ENCODE peak calls at places on chromosome 18, in six cellular contexts. R, B, I, Z, M and E are unnamed samples.
A peak's percentile ranks its signal among the peaks of the same experiment; 100 is the strongest.

GRCh38 chr18:41265047-41265446 is 690.0 kb upstream of the PIK3C3 start:
- DNase-seq in R (no peak), M (peak; percentile 13), Z (no peak), I (no peak), B (no peak), E (no peak)

GRCh38 chr18:63970803-63971191 is 916 bp downstream of the SERPINB8 start:
- DNase-seq in B (no peak), R (no peak), I (peak; percentile 39), Z (peak; percentile 66), M (peak; percentile 63), E (peak; percentile 56)

GRCh38 chr18:24734058-24734457 is 273.6 kb downstream of the HRH4 start:
- DNase-seq in B (peak; percentile 17), M (no peak), R (no peak), Z (no peak), I (no peak), E (peak; percentile 38)

GRCh38 chr18:36249392-36249791 is 48.1 kb upstream of the FHOD3 start:
- DNase-seq in M (no peak), Z (no peak), B (no peak), R (no peak), I (no peak), E (no peak)

GRCh38 chr18:66511810-66512209 is 92.1 kb downstream of the CDH19 start:
- DNase-seq in B (peak; percentile 72), I (no peak), Z (no peak), R (no peak), M (peak; percentile 21), E (no peak)

GRCh38 chr18:44143054-44143453 is 537.6 kb upstream of the SETBP1 start:
- DNase-seq in R (no peak), Z (no peak), M (no peak), B (no peak), I (no peak), E (no peak)

GRCh38 chr18:58541137-58541788 is 87.6 kb downstream of the ALPK2 start:
- DNase-seq in Z (no peak), M (peak; percentile 15), B (peak; percentile 67), R (no peak), I (no peak), E (no peak)

GRCh38 chr18:42719221-42719620 is 396.3 kb downstream of the RIT2 start:
- DNase-seq in R (no peak), I (no peak), Z (no peak), B (no peak), M (no peak), E (no peak)

GRCh38 chr18:57051019-57051418 is 95.9 kb upstream of the BOD1L2 start:
- DNase-seq in Z (peak; percentile 51), B (no peak), I (no peak), M (no peak), R (no peak), E (no peak)

GRCh38 chr18:32598144-32598543 is 127.5 kb upstream of the GAREM1 start:
- DNase-seq in B (no peak), M (no peak), Z (no peak), I (no peak), R (no peak), E (no peak)

GRCh38 chr18:57947117-57947516 is 96.9 kb upstream of the NEDD4L start:
- DNase-seq in I (no peak), Z (no peak), M (no peak), R (no peak), B (no peak), E (no peak)

GRCh38 chr18:29749699-29750098 is 1292.8 kb downstream of the DSC3 start:
- DNase-seq in I (no peak), Z (no peak), B (no peak), R (no peak), M (peak; percentile 6), E (no peak)

GRCh38 chr18:59639821-59640220 is 57.4 kb downstream of the CCBE1 start:
- DNase-seq in I (no peak), R (no peak), Z (no peak), M (no peak), B (no peak), E (no peak)

GRCh38 chr18:58241877-58242276 is 197.9 kb downstream of the NEDD4L start:
- DNase-seq in M (peak; percentile 86), B (no peak), Z (no peak), R (no peak), I (peak; percentile 36), E (no peak)

GRCh38 chr18:48208432-48208948 is 200.7 kb downstream of the ZBTB7C start:
- DNase-seq in B (no peak), M (no peak), Z (no peak), R (no peak), I (no peak), E (no peak)

GRCh38 chr18:48084858-48085257 is 154.4 kb upstream of the SMAD2 start:
- DNase-seq in M (no peak), I (no peak), R (no peak), B (no peak), Z (peak; percentile 54), E (no peak)

GRCh38 chr18:57629399-57629798 is 7.8 kb upstream of the NARS1 start:
- DNase-seq in Z (no peak), I (no peak), M (no peak), B (no peak), R (no peak), E (no peak)

GRCh38 chr18:74137920-74138538 is 9.6 kb downstream of the FBXO15 start:
- DNase-seq in I (no peak), R (no peak), B (no peak), Z (no peak), M (no peak), E (no peak)
- TF ChIP-seq CTCF in I (no peak), R (no peak), B (no peak), Z (no peak), M (no peak), E (no peak)

GRCh38 chr18:2907459-2908145 is 60.8 kb downstream of the EMILIN2 start:
- DNase-seq in Z (no peak), M (no peak), R (no peak), B (no peak), I (no peak), E (no peak)

GRCh38 chr18:2906522-2907458 is 60.0 kb downstream of the EMILIN2 start:
- DNase-seq in M (peak; percentile 40), I (peak; percentile 31), B (peak; percentile 16), R (peak; percentile 58), Z (peak; percentile 68), E (no peak)

GRCh38 chr18:2908166-2908945 is 61.5 kb downstream of the EMILIN2 start:
- DNase-seq in Z (no peak), M (no peak), I (no peak), B (no peak), R (peak; percentile 11), E (no peak)

GRCh38 chr18:2903006-2903405 is 56.2 kb downstream of the EMILIN2 start:
- DNase-seq in Z (peak; percentile 69), B (no peak), I (peak; percentile 71), R (peak; percentile 90), M (peak; percentile 85), E (no peak)

GRCh38 chr18:2905802-2906521 is 59.2 kb downstream of the EMILIN2 start:
- DNase-seq in R (peak; percentile 78), Z (peak; percentile 81), I (peak; percentile 75), B (peak; percentile 57), M (peak; percentile 72), E (no peak)
- H3K27ac ChIP-seq in R (peak overlapping the region; percentile 91), Z (peak overlapping the region; percentile 34), I (no peak overlapping the region), B (peak overlapping the region; percentile 96), M (no peak overlapping the region), E (peak overlapping the region; percentile 53)

GRCh38 chr18:13105059-13105458 is 113.5 kb upstream of the LDLRAD4 start:
- DNase-seq in R (no peak), Z (no peak), M (no peak), B (no peak), I (no peak), E (no peak)

GRCh38 chr18:13101659-13101992 is 110.5 kb downstream of the CEP192 start:
- DNase-seq in I (no peak), Z (no peak), M (no peak), R (no peak), B (no peak), E (no peak)

GRCh38 chr18:13107074-13107473 is 111.5 kb upstream of the LDLRAD4 start:
- DNase-seq in Z (no peak), I (no peak), B (no peak), M (no peak), R (no peak), E (no peak)

GRCh38 chr18:13100942-13101658 is 109.9 kb downstream of the CEP192 start:
- DNase-seq in B (no peak), R (no peak), I (no peak), M (no peak), Z (no peak), E (no peak)

DNA sequence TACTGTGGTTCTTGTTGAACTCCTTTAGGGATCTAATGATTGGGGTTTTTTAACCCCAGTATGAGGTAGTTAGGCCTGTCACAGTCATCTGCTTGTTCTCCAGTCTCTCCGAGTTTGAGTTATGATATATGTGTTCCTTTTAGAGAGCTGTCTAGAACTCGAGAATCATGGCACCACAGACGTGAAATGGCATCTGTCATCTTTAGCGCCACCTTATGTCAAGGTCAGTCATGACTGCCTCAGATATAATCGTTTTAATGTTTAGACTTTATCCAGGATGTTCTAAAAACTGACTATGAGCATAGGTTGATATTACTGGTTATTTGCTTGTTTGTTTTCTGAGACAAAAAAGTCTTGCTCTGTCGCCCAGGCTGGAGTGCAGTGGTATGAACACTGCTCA is 112.2 kb downstream of the CEP192 start:
- DNase-seq in M (no peak), I (no peak), R (no peak), B (no peak), Z (no peak), E (no peak)
- TF ChIP-seq CTCF in M (peak; percentile 21), I (no peak), R (no peak), B (no peak), Z (no peak), E (no peak)

GRCh38 chr18:69974365-69974764 is 26.7 kb upstream of the CD226 start:
- DNase-seq in I (no peak), Z (no peak), B (no peak), M (peak; percentile 16), R (no peak), E (no peak)
- H3K27ac ChIP-seq in I (no peak overlapping the region), Z (no peak overlapping the region), B (no peak overlapping the region), M (no peak overlapping the region), R (no peak overlapping the region), E (no peak overlapping the region)

GRCh38 chr18:27752944-27753343 is 424.0 kb downstream of the CDH2 start:
- DNase-seq in M (no peak), R (no peak), B (no peak), Z (no peak), I (no peak), E (no peak)

GRCh38 chr18:27749189-27749588 is 427.7 kb downstream of the CDH2 start:
- DNase-seq in B (no peak), R (no peak), Z (no peak), I (no peak), M (no peak), E (no peak)

GRCh38 chr18:27748336-27748735 is 428.6 kb downstream of the CDH2 start:
- DNase-seq in R (no peak), Z (no peak), B (no peak), I (no peak), M (no peak), E (no peak)

GRCh38 chr18:27746241-27746640 is 430.7 kb downstream of the CDH2 start:
- DNase-seq in I (no peak), M (no peak), R (no peak), B (no peak), Z (no peak), E (no peak)

DNA sequence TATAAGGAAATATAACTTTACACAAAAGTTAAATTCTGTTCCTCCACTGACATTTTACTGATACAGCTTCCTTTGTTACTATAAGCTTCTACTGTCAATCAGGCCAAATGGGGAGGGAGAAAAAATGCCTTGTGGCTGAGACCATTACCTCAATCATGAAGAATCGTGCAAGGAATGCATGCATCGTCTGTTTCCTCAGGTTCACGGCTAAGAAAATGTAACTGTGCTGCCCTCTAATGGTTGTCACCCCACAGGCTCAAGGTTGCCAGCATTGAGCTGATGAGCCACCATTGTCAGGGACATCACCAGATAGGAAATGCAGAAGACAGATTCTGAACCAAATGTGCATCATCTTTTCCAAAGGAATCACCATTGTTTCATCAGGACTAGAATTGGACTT is 426.9 kb downstream of the CDH2 start:
- DNase-seq in I (no peak), B (peak; percentile 26), R (no peak), M (peak; percentile 81), Z (peak; percentile 17), E (no peak)
- TF ChIP-seq CTCF in I (peak; percentile 57), B (peak; percentile 16), R (no peak), M (peak; percentile 80), Z (no peak), E (peak; percentile 52)